ENCODE peak calls at places on chromosomes 1 and 21, in five cellular contexts. N, R, H, A and F are unnamed samples.
A peak's percentile ranks its signal among the peaks of the same experiment; 100 is the strongest.

GRCh38 chr21:14382486-14382834 is 486 bp downstream of the HSPA13 start:
- DNase-seq in N (no peak), R (no peak), H (peak; percentile 43), A (no peak), F (peak; percentile 54)

GRCh38 chr1:54359393-54360162 is 46.6 kb downstream of the SSBP3 start:
- DNase-seq in N (no peak), R (no peak), H (no peak), A (no peak), F (no peak)

GRCh38 chr21:39184050-39184980 is 1.1 kb upstream of the PSMG1 start:
- DNase-seq in N (no peak), R (peak; percentile 35), H (peak; percentile 10), A (no peak), F (no peak)

GRCh38 chr1:32998997-32999396 is 34.4 kb upstream of the RNF19B start:
- DNase-seq in N (peak; percentile 77), R (no peak), H (no peak), A (no peak), F (no peak)

GRCh38 chr1:200641175-200641489 is 20.6 kb upstream of the KIF14 start:
- DNase-seq in N (no peak), R (no peak), H (no peak), A (no peak), F (no peak)

GRCh38 chr1:220219865-220220698 is 52.2 kb downstream of the RAB3GAP2 start:
- DNase-seq in N (no peak), R (peak; percentile 85), H (no peak), A (no peak), F (no peak)

GRCh38 chr1:211036701-211037494 is 97.0 kb downstream of the KCNH1 start:
- DNase-seq in N (peak; percentile 28), R (no peak), H (peak; percentile 82), A (no peak), F (no peak)

GRCh38 chr1:65527211-65527610 is 106.7 kb downstream of the LEPR start:
- DNase-seq in N (no peak), R (no peak), H (peak; percentile 27), A (no peak), F (no peak)

GRCh38 chr21:26085100-26085499 is 85.5 kb downstream of the APP start:
- DNase-seq in N (no peak), R (no peak), H (no peak), A (no peak), F (no peak)

GRCh38 chr1:27049607-27050006 is 37.0 kb upstream of the TENT5B start:
- DNase-seq in N (no peak), R (peak; percentile 52), H (peak; percentile 79), A (no peak), F (no peak)

DNA sequence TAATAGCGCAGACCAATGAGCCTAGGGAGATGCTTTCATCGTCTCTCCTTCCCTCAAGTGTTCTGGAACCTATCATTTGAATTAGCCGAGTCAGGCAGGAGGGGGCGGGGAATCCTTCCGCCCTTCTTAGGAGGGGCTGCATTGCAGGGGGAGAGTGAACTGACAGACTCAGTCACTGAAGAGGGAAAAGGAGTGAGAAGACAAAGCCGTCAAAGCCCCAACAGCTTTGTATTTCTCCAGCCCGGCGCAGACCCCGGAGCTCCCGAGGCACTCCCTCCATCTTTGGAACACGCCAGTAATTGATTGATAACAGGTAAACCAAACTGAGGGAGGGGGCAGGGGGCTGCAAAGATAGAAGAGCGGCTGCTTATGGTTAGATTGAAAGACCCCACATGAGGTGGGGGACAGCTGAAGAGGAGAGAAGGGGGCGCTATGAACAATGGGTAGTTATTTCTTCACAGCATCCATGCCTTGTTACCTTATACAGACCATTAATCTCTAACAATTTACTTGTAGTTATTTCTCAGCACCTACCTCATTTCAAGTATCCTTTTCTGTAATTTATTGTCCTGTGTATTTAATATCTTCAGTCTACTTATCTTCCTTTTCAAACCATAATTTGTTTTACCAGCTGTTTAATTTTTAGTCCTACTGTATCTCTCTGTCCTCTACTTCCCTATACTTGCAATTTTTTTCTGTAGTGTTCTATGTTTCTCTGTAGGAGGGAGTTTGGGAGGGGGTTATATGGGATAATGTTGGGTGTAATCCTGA is at the start of gene MLLT11:
- DNase-seq in N (peak; percentile 54), R (no peak), H (peak; percentile 96), A (no peak), F (peak; percentile 88)
- TF ChIP-seq CTCF in N (no peak), R (no peak), H (no peak), A (no peak), F (no peak)

DNA sequence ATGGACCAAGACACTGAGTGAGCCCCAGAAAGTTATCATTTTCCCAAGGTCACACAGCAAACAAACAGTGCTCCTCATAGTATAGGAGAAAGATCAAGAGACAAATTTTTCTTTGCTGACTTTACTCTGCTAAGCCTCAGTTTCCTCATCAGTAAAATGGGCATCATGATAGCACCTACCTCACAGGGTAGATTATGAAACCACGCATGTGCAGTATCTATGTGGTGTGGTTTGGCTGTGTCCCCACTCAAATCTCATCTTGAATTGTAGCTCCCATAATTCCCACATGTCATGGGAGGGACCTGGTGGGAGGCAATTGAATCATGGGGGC is 16.1 kb upstream of the PINK1 start:
- DNase-seq in N (no peak), R (no peak), H (no peak), A (no peak), F (no peak)
- TF ChIP-seq CTCF in N (no peak), R (no peak), H (no peak), A (no peak), F (no peak)

DNA sequence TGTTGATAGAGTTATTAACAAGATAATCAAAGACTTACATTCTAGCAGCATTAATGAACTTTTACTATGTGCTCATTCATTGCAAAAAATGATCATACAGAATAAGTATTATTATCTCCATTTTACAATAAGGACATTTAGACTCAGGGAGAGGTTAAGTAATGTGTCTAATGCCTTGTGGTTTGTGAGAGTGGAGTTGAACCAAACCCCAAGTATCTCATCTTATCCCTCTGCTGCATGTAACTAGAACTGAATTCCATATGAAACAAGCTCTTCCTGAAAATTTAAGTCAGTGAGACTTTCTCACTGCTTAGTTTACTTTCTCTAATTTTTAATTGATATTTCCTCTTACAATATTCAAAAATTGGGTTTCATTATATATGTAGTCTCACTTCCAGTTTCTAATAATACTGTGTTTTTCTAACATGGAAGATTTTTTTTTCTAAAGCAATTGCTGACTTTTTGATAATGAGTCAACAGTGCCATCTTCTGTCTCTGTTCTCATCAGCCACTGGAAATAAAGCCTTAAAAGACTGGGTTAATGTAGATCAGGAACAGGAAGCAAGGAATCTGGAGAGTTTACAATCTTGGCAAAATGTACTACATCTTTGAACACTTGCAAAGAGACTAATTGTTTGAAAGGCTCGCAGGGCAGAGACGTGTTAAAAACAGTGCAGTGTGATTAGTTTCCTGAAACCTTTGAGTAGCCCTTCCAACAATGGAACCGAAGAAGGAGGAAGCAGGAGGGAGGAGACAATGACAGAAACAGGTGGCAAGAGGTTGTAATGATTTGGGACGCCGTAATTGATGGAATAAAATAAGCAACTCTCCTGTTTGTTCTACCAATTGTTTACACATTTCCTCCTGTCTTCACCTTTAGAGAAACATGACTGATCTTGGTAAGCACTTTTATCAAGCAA is 567.6 kb downstream of the MRPL39 start:
- DNase-seq in N (no peak), R (peak; percentile 73), H (peak; percentile 22), A (no peak), F (no peak)
- TF ChIP-seq CTCF in N (peak; percentile 69), R (peak; percentile 38), H (peak; percentile 47), A (no peak), F (no peak)

GRCh38 chr1:8411803-8412182 is 93.9 kb downstream of the SLC45A1 start:
- DNase-seq in N (peak; percentile 15), R (no peak), H (peak; percentile 77), A (no peak), F (no peak)

GRCh38 chr1:8410791-8411190 is 92.9 kb downstream of the SLC45A1 start:
- DNase-seq in N (no peak), R (no peak), H (no peak), A (no peak), F (no peak)

GRCh38 chr1:8409666-8410065 is 91.8 kb downstream of the SLC45A1 start:
- DNase-seq in N (no peak), R (no peak), H (no peak), A (no peak), F (no peak)

GRCh38 chr1:8409107-8409506 is 91.2 kb downstream of the SLC45A1 start:
- DNase-seq in N (no peak), R (peak; percentile 19), H (peak; percentile 81), A (no peak), F (no peak)

DNA sequence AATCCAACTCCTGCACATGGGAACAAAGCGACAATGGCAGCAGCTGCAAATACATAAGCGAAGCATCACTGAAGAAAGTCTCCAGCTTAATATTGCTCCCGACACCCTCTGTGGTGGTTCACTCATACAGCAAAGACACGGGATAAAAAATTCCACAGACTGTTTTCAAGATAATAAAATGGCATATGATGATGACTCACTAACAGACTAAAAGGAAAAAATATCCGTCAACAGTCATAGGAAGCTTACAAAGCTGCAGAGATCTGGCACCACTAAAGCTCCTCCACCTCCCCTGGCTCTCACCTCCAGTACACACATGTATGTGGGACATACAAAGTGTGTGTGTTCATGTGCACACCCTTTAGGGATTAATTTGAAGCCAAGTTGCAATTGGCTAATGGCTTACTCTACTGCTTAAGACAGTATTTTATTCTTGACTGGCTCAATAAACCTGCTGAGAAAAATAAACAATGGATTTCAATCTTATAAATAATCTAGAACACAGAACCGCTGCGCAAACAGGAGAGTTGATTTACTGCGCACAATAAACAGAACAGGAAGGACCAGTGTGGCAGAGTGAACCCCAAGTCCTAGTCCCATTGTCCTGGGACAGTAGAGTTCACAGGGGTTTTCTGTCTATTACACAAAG is 94.4 kb downstream of the SLC45A1 start:
- DNase-seq in N (peak; percentile 58), R (no peak), H (peak; percentile 61), A (no peak), F (no peak)
- TF ChIP-seq CTCF in N (peak; percentile 38), R (no peak), H (no peak), A (no peak), F (no peak)

DNA sequence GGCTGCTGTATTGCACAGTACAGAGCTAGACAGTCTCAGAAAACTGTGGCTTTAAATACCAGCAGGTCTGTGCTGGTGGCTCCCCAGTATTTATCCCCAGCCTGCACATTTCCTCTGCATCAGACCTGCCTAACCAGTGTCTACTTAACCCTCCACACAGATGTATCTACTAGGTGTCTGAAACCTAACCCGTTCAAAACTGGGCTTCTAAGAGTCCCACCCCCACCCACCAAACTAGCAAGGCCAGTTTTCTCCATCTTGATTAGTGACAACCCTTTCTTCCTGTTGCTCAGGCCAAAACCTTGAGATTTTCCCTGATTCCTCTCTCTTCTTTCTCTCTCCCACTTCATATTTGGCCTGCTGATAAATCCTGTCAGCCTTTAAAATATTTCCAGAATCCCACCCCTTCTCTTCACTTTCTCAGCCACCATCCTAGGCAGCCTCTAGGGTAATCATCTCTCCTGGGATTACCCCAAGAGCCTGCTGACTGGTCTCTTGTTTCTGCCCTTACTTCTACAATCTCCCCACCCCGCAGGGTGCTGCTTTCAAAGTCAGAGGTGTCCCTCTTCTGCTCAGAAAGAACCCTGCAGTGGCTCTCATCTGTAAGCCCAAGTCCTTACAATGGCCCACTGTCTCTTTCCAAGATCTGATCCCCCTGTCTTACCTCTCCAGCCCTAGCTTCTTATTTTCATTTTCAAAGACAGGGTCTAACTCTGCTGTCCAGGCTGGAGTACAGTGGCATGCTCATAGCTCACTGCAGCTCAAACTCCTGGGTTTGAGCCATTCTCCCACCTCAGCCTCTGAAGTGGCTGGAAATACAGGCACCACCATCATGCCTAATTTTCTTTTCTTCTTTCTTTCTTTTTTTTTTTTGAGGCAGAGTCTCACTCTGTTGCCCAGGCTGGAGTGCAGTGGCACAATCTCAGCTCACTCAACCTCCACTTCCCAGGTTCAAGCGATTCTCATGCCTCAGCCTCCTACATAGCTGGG is 45.2 kb downstream of the H3-3A start:
- DNase-seq in N (no peak), R (no peak), H (peak; percentile 54), A (no peak), F (no peak)
- TF ChIP-seq CTCF in N (no peak), R (no peak), H (peak; percentile 18), A (no peak), F (no peak)